ENCODE peak calls at places on chromosome 6, in ten cellular contexts. R is HepG2; H is HCT116; M is ovary; D is upper lobe of right lung; J is kidney epithelial cell; W is tibial nerve; L is cardiac muscle cell; Q is adrenal gland; P is CD8-positive, alpha-beta T cell. S is an unnamed sample. For H3K36me3, the result is how much of the 10 kb centered on the place peaks cover.

GRCh38 chr6:105483492-105483891 is 80.6 kb upstream of the PREP start:
- DNase-seq in M (no peak), Q (peak), P (no peak), H (no peak), J (no peak), D (no peak), L (peak), R (no peak), W (no peak), S (no peak)

GRCh38 chr6:6384520-6384919 is 64.1 kb upstream of the F13A1 start:
- DNase-seq in D (no peak), W (no peak), M (no peak), P (no peak), J (no peak), Q (no peak), H (no peak), L (no peak), R (no peak), S (no peak)

GRCh38 chr6:150301871-150302800 is 66.7 kb upstream of the IYD start:
- DNase-seq in L (peak), W (no peak), H (peak), M (no peak), D (no peak), Q (no peak), J (peak), R (peak), P (no peak), S (no peak)

GRCh38 chr6:8738951-8739350 is 303.6 kb upstream of the SLC35B3 start:
- DNase-seq in P (no peak), L (no peak), W (no peak), H (no peak), M (no peak), J (no peak), D (no peak), Q (no peak), R (no peak), S (no peak)

GRCh38 chr6:11585426-11586016 is 48.0 kb downstream of the TMEM170B start:
- DNase-seq in P (no peak), D (no peak), M (no peak), W (no peak), L (peak), J (no peak), H (peak), R (peak), Q (no peak), S (no peak)

GRCh38 chr6:21893778-21894177 is 300.2 kb downstream of the SOX4 start:
- DNase-seq in H (no peak), W (no peak), L (no peak), M (no peak), D (no peak), R (no peak), Q (no peak), P (no peak), J (no peak), S (no peak)

GRCh38 chr6:29792123-29793035 is 35.2 kb upstream of the HLA-G start:
- DNase-seq in R (no peak), J (no peak), M (peak), D (peak), H (no peak), L (peak), Q (peak), W (peak), P (peak), S (peak)

GRCh38 chr6:141415896-141416295 is 716.8 kb upstream of the GJE1 start:
- DNase-seq in D (no peak), Q (no peak), W (no peak), J (no peak), M (no peak), H (no peak), P (no peak), L (no peak), R (no peak), S (no peak)

GRCh38 chr6:89928604-89929003 is 34.3 kb downstream of the GJA10 start:
- DNase-seq in M (no peak), W (no peak), H (no peak), J (no peak), L (peak), D (no peak), Q (no peak), P (no peak), R (no peak), S (no peak)

GRCh38 chr6:157274116-157274470 is 49.2 kb downstream of the TMEM242 start:
- DNase-seq in D (no peak), H (no peak), W (no peak), Q (no peak), P (no peak), M (no peak), R (no peak), J (no peak), L (no peak), S (no peak)

GRCh38 chr6:159103396-159104162 is 58.8 kb upstream of the TAGAP start:
- DNase-seq in R (no peak), P (no peak), Q (no peak), D (no peak), W (no peak), M (no peak), H (no peak), L (no peak), J (no peak), S (peak)

GRCh38 chr6:69894578-69895347 is 28.4 kb downstream of the COL19A1 start:
- DNase-seq in W (no peak), M (no peak), H (no peak), R (no peak), Q (no peak), D (no peak), J (peak), P (no peak), L (peak), S (no peak)

GRCh38 chr6:111805511-111806181 is 67.6 kb downstream of the FYN start:
- DNase-seq in L (peak), J (peak), W (no peak), R (no peak), Q (no peak), D (no peak), H (no peak), M (no peak), P (no peak), S (no peak)

GRCh38 chr6:169650959-169651292 is 50.9 kb downstream of the WDR27 start:
- DNase-seq in R (no peak), D (no peak), J (no peak), M (no peak), W (no peak), L (no peak), P (no peak), Q (no peak), H (no peak), S (no peak)

GRCh38 chr6:36116943-36117342 is 13.4 kb upstream of the MAPK13 start:
- DNase-seq in H (no peak), J (no peak), R (no peak), D (no peak), L (no peak), Q (no peak), W (no peak), M (no peak), P (no peak), S (no peak)

GRCh38 chr6:36033935-36034334 is 6.3 kb downstream of the MAPK14 start:
- DNase-seq in D (no peak), Q (no peak), W (no peak), R (no peak), P (peak), L (peak), H (no peak), J (no peak), M (no peak), S (no peak)

GRCh38 chr6:40714576-40715500 is 127.7 kb upstream of the LRFN2 start:
- DNase-seq in W (no peak), R (peak), M (no peak), D (no peak), Q (no peak), L (no peak), H (no peak), J (no peak), P (no peak), S (no peak)

GRCh38 chr6:34142599-34142998 is 3.3 kb downstream of the GRM4 start:
- DNase-seq in L (peak), W (no peak), P (no peak), D (no peak), H (no peak), J (no peak), M (no peak), Q (peak), R (no peak), S (no peak)

GRCh38 chr6:170108456-170108855 is 182.4 kb downstream of the DLL1 start:
- DNase-seq in L (no peak), M (no peak), Q (peak), H (no peak), J (no peak), P (no peak), R (no peak), D (no peak), W (no peak), S (peak)

GRCh38 chr6:124056884-124057283 is 253.2 kb downstream of the NKAIN2 start:
- DNase-seq in Q (no peak), P (no peak), J (no peak), H (no peak), W (no peak), R (no peak), D (no peak), L (no peak), M (no peak), S (no peak)

GRCh38 chr6:133337312-133337711 is 96.2 kb downstream of the EYA4 start:
- DNase-seq in Q (no peak), L (peak), J (no peak), W (no peak), H (no peak), R (no peak), P (no peak), M (no peak), D (no peak), S (no peak)

GRCh38 chr6:64694356-64694755 is 1012.7 kb downstream of the EYS start:
- DNase-seq in W (no peak), J (no peak), L (no peak), M (no peak), D (no peak), R (no peak), P (no peak), H (no peak), Q (no peak), S (no peak)

GRCh38 chr6:148935705-148936306 is 189.0 kb downstream of the UST start:
- DNase-seq in P (no peak), H (no peak), L (no peak), J (no peak), M (no peak), D (no peak), W (no peak), R (no peak), Q (no peak), S (no peak)

GRCh38 chr6:85362652-85363310 is 87.1 kb upstream of the NT5E start:
- DNase-seq in H (no peak), D (no peak), W (no peak), P (no peak), M (no peak), R (no peak), J (no peak), L (no peak), Q (no peak), S (no peak)

GRCh38 chr6:26157838-26158580 is 70.8 kb downstream of the HFE start:
- DNase-seq in L (peak), H (peak), J (peak), W (peak), R (peak), P (peak), Q (peak), D (peak), M (peak), S (peak)

GRCh38 chr6:105810105-105810921 is 275.8 kb upstream of the PRDM1 start:
- DNase-seq in W (no peak), H (peak), R (no peak), P (no peak), M (no peak), D (no peak), J (peak), L (peak), Q (peak), S (no peak)

GRCh38 chr6:10422282-10423034 is 7.6 kb upstream of the TFAP2A start:
- DNase-seq in J (no peak), L (no peak), M (no peak), W (no peak), H (no peak), P (no peak), R (no peak), D (no peak), Q (no peak), S (no peak)

GRCh38 chr6:30730611-30731435 is 10.7 kb downstream of the TUBB start:
- DNase-seq in M (peak), R (peak), H (peak), L (peak), Q (peak), D (peak), W (peak), P (peak), J (no peak), S (peak)

GRCh38 chr6:36825996-36826395 is 13.2 kb downstream of the CPNE5 start:
- DNase-seq in L (no peak), R (no peak), Q (no peak), H (no peak), P (no peak), D (no peak), J (no peak), M (no peak), W (no peak), S (no peak)

GRCh38 chr6:99425647-99426453 is 742 bp upstream of the PNISR start:
- DNase-seq in D (peak), Q (peak), W (peak), L (peak), M (peak), J (peak), P (peak), R (peak), H (peak), S (peak)

GRCh38 chr6:76779068-76779467 is 684.2 kb downstream of the HTR1B start:
- DNase-seq in R (no peak), P (no peak), M (no peak), L (no peak), W (no peak), Q (no peak), D (no peak), J (no peak), H (no peak), S (no peak)

GRCh38 chr6:117326396-117326795 is 61.0 kb downstream of the VGLL2 start:
- DNase-seq in J (no peak), R (no peak), P (no peak), Q (no peak), D (no peak), W (no peak), H (no peak), M (no peak), L (no peak), S (no peak)

GRCh38 chr6:1381397-1382330 is 7.7 kb upstream of the FOXF2 start:
- DNase-seq in Q (peak), P (peak), D (peak), L (peak), W (no peak), J (no peak), R (no peak), M (no peak), H (no peak), S (peak)

DNA sequence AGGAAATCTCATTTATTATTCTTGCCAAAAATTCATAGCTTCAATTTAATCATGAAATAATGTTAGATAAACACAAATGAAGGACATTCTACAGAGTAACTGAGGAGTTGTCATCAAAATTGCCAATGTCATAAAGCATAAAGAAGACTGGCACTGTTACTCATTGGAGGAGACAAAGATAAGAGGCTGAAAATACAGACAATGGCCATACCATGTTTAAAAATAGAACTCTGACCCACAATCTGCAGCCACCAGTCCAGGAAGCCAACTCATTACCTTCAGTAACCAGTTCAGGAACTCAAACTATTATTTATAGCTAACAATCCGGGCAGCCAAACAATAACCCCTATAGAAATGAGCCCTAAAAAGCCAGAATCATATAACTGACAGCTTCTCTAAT is 795.6 kb downstream of the TENT5A start:
- DNase-seq in P (no peak), M (no peak), R (no peak), L (no peak), W (no peak), H (no peak), Q (no peak), J (no peak), D (no peak), S (no peak)
- TF ChIP-seq CTCF in P (no peak), M (no peak), R (no peak), L (no peak), W (no peak), H (no peak), Q (no peak), J (no peak), D (no peak), S (no peak)

GRCh38 chr6:73079611-73079955 is 145.7 kb downstream of the KHDC1L start:
- DNase-seq in L (peak), P (no peak), Q (no peak), R (no peak), W (no peak), J (no peak), D (no peak), M (no peak), H (no peak), S (no peak)

GRCh38 chr6:73076211-73076610 is 149.1 kb downstream of the KHDC1L start:
- DNase-seq in W (no peak), R (peak), H (no peak), J (no peak), Q (no peak), M (no peak), L (no peak), D (no peak), P (no peak), S (no peak)

GRCh38 chr6:73079978-73080377 is 145.3 kb downstream of the KHDC1L start:
- DNase-seq in M (no peak), J (no peak), W (no peak), R (no peak), L (no peak), P (no peak), D (no peak), Q (no peak), H (no peak), S (no peak)

GRCh38 chr6:73078333-73078732 is 147.0 kb downstream of the KHDC1L start:
- DNase-seq in R (no peak), W (no peak), P (no peak), Q (no peak), J (no peak), L (no peak), H (no peak), D (no peak), M (no peak), S (no peak)

DNA sequence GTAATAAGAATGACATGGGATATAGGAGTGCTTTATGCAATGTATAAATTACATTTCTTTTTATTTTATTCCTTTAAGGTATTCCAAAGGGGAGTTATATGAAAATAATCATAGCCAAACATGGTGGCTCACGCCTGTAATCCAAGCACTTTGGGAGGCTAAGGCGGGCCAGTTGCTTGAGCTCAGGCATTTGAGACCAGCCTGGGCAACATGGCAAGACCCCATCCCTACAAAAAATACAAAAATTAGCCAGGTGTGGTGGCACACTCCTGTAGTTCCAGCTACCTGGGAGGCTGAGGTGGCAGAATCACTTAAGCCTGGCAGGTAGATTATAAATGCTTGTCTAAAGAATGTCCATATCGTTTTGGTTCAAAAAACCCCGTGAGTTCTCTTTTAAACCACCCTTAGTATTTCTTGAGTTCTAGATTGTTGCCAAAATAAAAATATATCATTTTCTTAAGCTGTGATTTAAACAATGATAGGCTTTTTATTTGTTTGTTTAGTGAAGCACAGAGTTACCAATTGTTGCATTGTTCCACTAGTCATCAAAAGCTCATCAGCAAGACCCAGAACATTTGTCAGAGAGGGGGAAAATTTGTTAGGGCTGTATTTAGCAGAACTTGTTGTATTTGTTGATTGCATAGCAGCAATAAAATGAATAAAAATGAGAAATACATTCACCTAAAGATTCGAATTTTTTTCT is 146.2 kb downstream of the KHDC1L start:
- DNase-seq in D (no peak), W (no peak), L (no peak), P (no peak), M (no peak), J (no peak), Q (no peak), H (no peak), R (no peak), S (no peak)
- H3K36me3 ChIP-seq in D (under half), W (under half), L (under half), P (under half), M (under half), J (under half), Q (under half), H (under half), R (under half), S (under half)

GRCh38 chr6:22928775-22929174 is 359.4 kb downstream of the HDGFL1 start:
- DNase-seq in M (no peak), R (no peak), D (no peak), W (no peak), L (no peak), H (no peak), Q (no peak), J (no peak), P (no peak), S (no peak)
- H3K4me3 ChIP-seq in M (no peak), R (no peak), D (no peak), W (no peak), L (no peak), H (no peak), Q (no peak), J (no peak), P (no peak), S (no peak)

GRCh38 chr6:15947923-15948322 is 181.0 kb upstream of the MYLIP start:
- DNase-seq in R (no peak), Q (no peak), P (no peak), L (no peak), J (no peak), H (no peak), M (no peak), D (no peak), W (no peak), S (no peak)
- TF ChIP-seq CTCF in R (no peak), Q (no peak), P (no peak), L (no peak), J (no peak), H (no peak), M (no peak), D (no peak), W (no peak), S (no peak)

GRCh38 chr6:43868467-43868866 is 98.5 kb downstream of the VEGFA start:
- DNase-seq in M (no peak), P (no peak), R (no peak), L (no peak), W (no peak), Q (no peak), D (no peak), H (no peak), J (no peak), S (peak)

GRCh38 chr6:43865086-43865485 is 95.1 kb downstream of the VEGFA start:
- DNase-seq in P (no peak), R (no peak), D (peak), H (no peak), M (no peak), J (no peak), L (no peak), Q (no peak), W (no peak), S (no peak)

GRCh38 chr6:43865947-43866346 is 95.9 kb downstream of the VEGFA start:
- DNase-seq in D (peak), H (no peak), M (no peak), L (no peak), R (no peak), W (no peak), J (no peak), P (no peak), Q (no peak), S (peak)

GRCh38 chr6:43869091-43869710 is 99.2 kb downstream of the VEGFA start:
- DNase-seq in D (peak), W (no peak), J (no peak), M (no peak), R (no peak), L (no peak), H (no peak), Q (no peak), P (no peak), S (peak)

GRCh38 chr6:43867246-43867645 is 97.2 kb downstream of the VEGFA start:
- DNase-seq in J (no peak), L (no peak), Q (no peak), P (no peak), H (no peak), R (no peak), M (no peak), D (peak), W (no peak), S (peak)
- H3K36me3 ChIP-seq in J (under half), L (under half), Q (under half), P (under half), H (under half), R (under half), M (under half), D (under half), W (under half), S (under half)

DNA sequence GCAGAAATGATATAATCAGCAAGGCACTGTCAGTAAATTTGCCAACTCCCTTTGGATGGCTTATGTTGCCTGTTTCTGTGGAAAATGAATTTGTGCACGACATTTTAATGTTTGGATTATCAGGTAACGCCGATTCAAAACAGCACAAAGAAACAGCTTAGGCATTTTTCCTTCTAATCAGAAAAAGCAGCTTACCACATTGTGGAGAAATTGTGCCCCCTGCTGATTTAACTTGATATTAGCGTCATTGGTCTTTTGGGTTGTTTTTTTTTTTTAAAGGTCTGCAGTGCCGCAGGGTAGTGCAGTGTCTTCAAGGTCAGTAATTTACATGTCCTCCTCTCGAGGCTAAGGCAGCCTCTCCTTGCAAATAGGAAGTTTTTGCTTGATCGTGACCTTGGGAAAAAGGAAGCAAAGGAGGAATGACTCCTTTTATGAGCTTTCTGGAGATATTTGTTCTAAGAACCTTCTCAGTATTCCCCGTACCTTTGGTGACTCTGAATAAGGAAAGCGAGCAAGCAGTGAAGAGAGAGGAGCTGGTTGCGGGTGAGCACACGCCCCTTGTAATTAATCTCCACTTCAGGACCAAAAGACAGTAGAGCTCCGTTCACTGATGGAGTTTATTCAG is 79.1 kb downstream of the ELOVL4 start:
- DNase-seq in M (no peak), W (no peak), Q (peak), R (peak), D (no peak), H (peak), P (no peak), L (peak), J (peak), S (no peak)
- H3K4me3 ChIP-seq in M (no peak), W (no peak), Q (no peak), R (no peak), D (no peak), H (peak), P (no peak), L (peak), J (peak), S (no peak)

S was measured in spleen.